ENCODE peak calls at places on chromosomes 13 and 19, in eight cellular contexts. G is GM12865; E is CD8-positive, alpha-beta T cell; O is uterus; H is HL-60; I is pancreas; N is ovary; D is hepatocyte. J is an unnamed sample.

GRCh38 chr13:40060318-40061007 is 405.0 kb downstream of the COG6 start:
- DNase-seq in G (peak), E (no peak), O (peak), H (no peak), I (peak), N (peak), D (no peak), J (no peak)

GRCh38 chr13:74987124-74987690 is 494.8 kb downstream of the TBC1D4 start:
- DNase-seq in G (no peak), E (no peak), O (no peak), H (no peak), I (no peak), N (no peak), D (no peak), J (no peak)

GRCh38 chr13:36418022-36418805 is 14.1 kb upstream of the CCNA1 start:
- DNase-seq in G (peak), E (no peak), O (no peak), H (peak), I (no peak), N (no peak), D (no peak), J (no peak)

GRCh38 chr13:42574435-42575311 is 721 bp downstream of the TNFSF11 start:
- DNase-seq in G (peak), E (no peak), O (no peak), H (no peak), I (peak), N (no peak), D (peak), J (no peak)

GRCh38 chr13:37338721-37339120 is 233.3 kb upstream of the CSNK1A1L start:
- DNase-seq in G (no peak), E (no peak), O (no peak), H (no peak), I (no peak), N (no peak), D (no peak), J (no peak)

GRCh38 chr13:70424928-70425327 is 316.7 kb upstream of the KLHL1 start:
- DNase-seq in G (no peak), E (no peak), O (no peak), H (no peak), I (no peak), N (no peak), D (no peak), J (no peak)

GRCh38 chr13:43815204-43815603 is 28.4 kb upstream of the ENOX1 start:
- DNase-seq in G (no peak), E (no peak), O (no peak), H (no peak), I (no peak), N (no peak), D (peak), J (no peak)

GRCh38 chr13:62997696-62998095 is 1582.0 kb upstream of the PCDH20 start:
- DNase-seq in G (no peak), E (no peak), O (no peak), H (no peak), I (no peak), N (no peak), D (no peak), J (no peak)

DNA sequence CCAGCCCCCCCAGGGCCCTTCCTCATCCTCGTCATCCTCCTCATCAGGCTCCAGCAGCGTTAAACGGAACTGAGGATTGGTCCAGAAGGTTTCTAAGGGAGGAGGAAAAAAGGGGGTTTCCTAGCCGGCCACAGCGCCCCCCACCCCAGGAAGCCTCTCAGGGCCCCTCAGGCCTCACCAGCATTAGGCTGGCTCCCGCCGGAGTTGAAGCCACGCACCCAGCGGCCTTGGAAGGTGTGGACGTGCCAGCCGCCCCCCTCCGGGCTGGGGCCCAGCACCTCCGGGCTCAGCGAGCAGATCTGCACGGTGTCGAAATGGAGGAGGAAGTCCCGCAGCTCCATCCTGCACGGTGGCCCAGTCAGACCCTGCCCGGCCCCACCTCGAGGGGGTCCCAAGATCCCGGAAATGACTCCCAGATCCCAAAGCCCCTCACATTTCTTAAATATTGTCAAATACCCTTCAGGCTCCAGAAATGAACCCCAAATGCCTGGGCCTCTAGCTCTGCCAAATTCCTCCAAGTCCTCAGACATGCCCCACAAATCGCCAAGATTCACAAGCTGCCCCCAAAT is 6.9 kb downstream of the CAPN12 start:
- DNase-seq in G (peak), E (no peak), O (no peak), H (no peak), I (peak), N (no peak), D (peak), J (no peak)
- H3K4me3 ChIP-seq in G (no peak), E (no peak), O (no peak), H (no peak), I (no peak), N (no peak), D (no peak), J (no peak)

DNA sequence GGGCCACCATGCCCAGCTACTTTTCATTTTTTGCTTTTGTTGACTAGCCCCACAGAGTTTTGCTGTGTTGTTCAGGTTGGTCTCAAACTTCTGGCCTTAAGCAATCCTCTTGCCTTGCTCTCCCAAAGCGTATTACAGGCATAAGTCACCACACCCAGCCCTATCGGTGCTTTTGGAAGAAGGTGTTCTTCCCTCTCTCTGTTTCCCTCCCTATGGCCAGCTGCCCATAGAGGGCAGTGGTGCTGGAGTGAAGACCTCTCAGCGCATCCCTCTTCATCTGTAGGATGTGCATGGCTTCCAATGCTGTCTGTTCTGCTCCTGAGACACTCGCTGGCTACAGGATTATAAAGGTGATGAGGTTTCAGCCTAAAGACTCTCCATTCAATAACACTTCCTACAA is 1.3 kb upstream of the CD22 start:
- DNase-seq in G (no peak), E (no peak), O (no peak), H (no peak), I (no peak), N (no peak), D (no peak), J (no peak)
- TF ChIP-seq CTCF in G (peak), E (no peak), O (no peak), H (no peak), I (no peak), N (no peak), D (no peak), J (no peak)

DNA sequence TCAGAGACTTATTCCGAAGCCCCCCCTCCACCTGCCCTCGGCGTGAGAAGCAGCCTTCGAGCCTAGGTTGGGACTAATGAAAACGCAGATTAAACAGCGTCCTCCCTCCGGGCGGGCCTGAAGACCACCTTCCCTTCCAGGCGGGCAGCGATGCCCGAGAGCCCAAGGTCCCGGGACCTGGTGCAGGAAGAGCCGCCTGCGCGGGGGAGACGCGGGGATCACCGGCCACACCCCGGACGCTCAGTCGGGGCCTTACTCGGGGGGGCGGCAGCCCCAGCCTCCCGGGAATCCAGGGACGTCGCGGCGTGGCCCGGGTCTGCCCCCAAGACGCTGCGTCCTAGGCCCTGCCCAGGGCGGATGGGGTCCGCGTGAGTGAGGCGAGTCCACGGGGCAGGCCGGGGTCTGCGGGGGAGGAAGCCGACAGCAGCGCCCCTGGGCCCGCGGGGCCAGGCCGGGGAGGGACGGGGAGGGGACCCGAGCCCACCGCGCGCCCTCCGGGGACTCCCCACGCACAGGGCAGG is 33.3 kb upstream of the SPACA7 start:
- DNase-seq in G (no peak), E (no peak), O (no peak), H (no peak), I (no peak), N (no peak), D (no peak), J (no peak)
- H3K4me3 ChIP-seq in G (no peak), E (no peak), O (no peak), H (no peak), I (no peak), N (no peak), D (no peak), J (no peak)

GRCh38 chr19:1862424-1863307 is 713 bp downstream of the KLF16 start:
- DNase-seq in G (peak), E (no peak), O (no peak), H (no peak), I (peak), N (peak), D (peak), J (no peak)

GRCh38 chr19:1864480-1865171 is 1.2 kb upstream of the KLF16 start:
- DNase-seq in G (peak), E (no peak), O (no peak), H (peak), I (peak), N (peak), D (peak), J (no peak)

GRCh38 chr19:1863308-1863637 is at the start of gene KLF16:
- DNase-seq in G (no peak), E (no peak), O (no peak), H (no peak), I (no peak), N (no peak), D (no peak), J (no peak)

GRCh38 chr19:1865172-1866010 is 2.0 kb upstream of the KLF16 start:
- DNase-seq in G (no peak), E (no peak), O (no peak), H (no peak), I (peak), N (peak), D (no peak), J (no peak)

GRCh38 chr19:1863638-1864479 is 480 bp upstream of the KLF16 start:
- DNase-seq in G (peak), E (peak), O (peak), H (peak), I (peak), N (peak), D (peak), J (peak)
- TF ChIP-seq CTCF in G (no peak), E (no peak), O (no peak), H (no peak), I (no peak), N (no peak), D (no peak), J (no peak)

GRCh38 chr19:55115446-55116065 is 1.9 kb downstream of the PPP1R12C start:
- DNase-seq in G (no peak), E (no peak), O (peak), H (no peak), I (no peak), N (no peak), D (peak), J (no peak)
- H3K4me3 ChIP-seq in G (peak), E (peak), O (peak), H (peak), I (no peak), N (peak), D (peak), J (peak)

GRCh38 chr19:4065430-4066175 is 1.1 kb downstream of the ZBTB7A start:
- DNase-seq in G (peak), E (peak), O (peak), H (peak), I (peak), N (peak), D (peak), J (peak)
- TF ChIP-seq CTCF in G (no peak), E (no peak), O (no peak), H (no peak), I (no peak), N (peak), D (no peak), J (no peak)

DNA sequence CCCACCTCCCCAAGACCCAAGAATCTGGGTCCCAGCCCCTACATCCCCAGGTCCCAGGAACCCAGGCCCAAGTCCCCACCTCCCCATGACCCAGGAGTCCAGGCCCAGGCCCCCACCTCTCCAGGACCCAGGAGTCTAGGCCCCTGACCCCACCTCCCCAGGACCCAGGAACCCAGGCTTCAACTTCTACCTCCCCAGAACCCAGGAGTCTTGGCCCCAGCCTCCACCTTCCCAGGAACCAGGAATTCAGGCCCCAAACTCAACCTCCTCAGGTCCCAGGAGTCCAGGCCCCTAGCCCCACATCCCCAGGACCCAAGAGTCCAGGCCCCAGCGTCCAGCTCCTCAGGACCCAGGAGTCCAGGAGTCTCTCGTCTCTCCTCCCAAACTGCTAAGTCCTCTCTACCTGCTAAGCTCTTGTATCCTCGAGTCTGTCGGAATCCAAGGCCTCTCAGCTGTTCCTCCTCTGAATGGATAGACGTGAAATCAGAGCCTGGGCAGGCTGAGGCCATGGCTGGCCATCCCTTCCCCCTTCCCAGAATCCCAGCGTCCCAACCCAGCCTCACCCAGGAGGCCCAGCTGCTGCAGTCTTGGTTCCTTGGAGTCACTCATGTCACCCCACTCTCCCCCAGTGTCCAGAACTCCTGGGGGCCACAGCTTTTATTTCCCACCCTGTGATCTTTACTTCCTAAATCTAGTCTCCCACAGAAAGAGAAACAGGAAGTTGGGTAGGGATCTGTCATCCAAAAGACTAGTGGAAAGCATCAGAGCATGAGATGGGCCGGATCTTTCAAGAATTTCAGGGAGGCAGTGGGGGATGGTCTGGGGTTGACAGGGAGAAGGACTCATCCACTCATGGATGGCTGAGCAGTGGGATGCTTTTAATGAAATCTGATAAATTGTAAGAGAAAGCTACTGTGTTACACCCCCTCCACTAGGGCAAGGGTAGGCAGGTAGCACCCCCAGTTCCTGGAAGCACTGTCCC is at the start of gene CD209:
- DNase-seq in G (no peak), E (no peak), O (no peak), H (no peak), I (no peak), N (no peak), D (no peak), J (no peak)
- H3K4me3 ChIP-seq in G (no peak), E (no peak), O (no peak), H (no peak), I (no peak), N (no peak), D (no peak), J (peak)

GRCh38 chr19:29013988-29014387 is 199.0 kb downstream of the UQCRFS1 start:
- DNase-seq in G (no peak), E (no peak), O (no peak), H (no peak), I (no peak), N (no peak), D (no peak), J (no peak)

GRCh38 chr19:29016353-29016752 is 196.6 kb downstream of the UQCRFS1 start:
- DNase-seq in G (no peak), E (no peak), O (no peak), H (no peak), I (no peak), N (no peak), D (no peak), J (no peak)

GRCh38 chr19:29015569-29015968 is 197.4 kb downstream of the UQCRFS1 start:
- DNase-seq in G (no peak), E (no peak), O (no peak), H (no peak), I (no peak), N (no peak), D (no peak), J (no peak)

GRCh38 chr19:29013325-29013724 is 199.6 kb downstream of the UQCRFS1 start:
- DNase-seq in G (no peak), E (no peak), O (no peak), H (no peak), I (no peak), N (no peak), D (no peak), J (no peak)

GRCh38 chr19:29014857-29015436 is 198.0 kb downstream of the UQCRFS1 start:
- DNase-seq in G (no peak), E (no peak), O (no peak), H (no peak), I (no peak), N (no peak), D (no peak), J (no peak)
- TF ChIP-seq CTCF in G (no peak), E (no peak), O (no peak), H (no peak), I (no peak), N (no peak), D (no peak), J (no peak)

GRCh38 chr19:41350735-41351338 is 2.9 kb downstream of the TGFB1 start:
- DNase-seq in G (no peak), E (no peak), O (no peak), H (no peak), I (no peak), N (no peak), D (no peak), J (no peak)
- H3K4me3 ChIP-seq in G (peak), E (peak), O (peak), H (peak), I (peak), N (peak), D (peak), J (peak)

GRCh38 chr19:11792942-11793341 is 5.4 kb upstream of the ZNF491 start:
- DNase-seq in G (no peak), E (no peak), O (no peak), H (no peak), I (no peak), N (no peak), D (no peak), J (no peak)

GRCh38 chr19:11797491-11797890 is 832 bp upstream of the ZNF491 start:
- DNase-seq in G (peak), E (peak), O (peak), H (peak), I (peak), N (peak), D (peak), J (no peak)

GRCh38 chr19:11798391-11799296 is at the start of gene ZNF491:
- DNase-seq in G (peak), E (peak), O (peak), H (peak), I (peak), N (peak), D (peak), J (peak)
- TF ChIP-seq CTCF in G (peak), E (peak), O (no peak), H (no peak), I (no peak), N (peak), D (peak), J (no peak)

J was measured in esophagus squamous epithelium.